ENCODE peak calls at places on chromosomes 3 and 15, in four cellular contexts. One of them, this sample, is unnamed.
A peak's percentile ranks its signal among the peaks of the same experiment; 100 is the strongest.

GRCh38 chr3:176992565-176992964 is 204.7 kb downstream of the TBL1XR1 start:
- DNase-seq in AG10803: no peak
- DNase-seq in HepG2: no peak
- DNase-seq in ovary: no peak
- DNase-seq in this sample: no peak

GRCh38 chr3:98670020-98670419 is 76.6 kb upstream of the CPOX start:
- DNase-seq in AG10803: no peak
- DNase-seq in HepG2: no peak
- DNase-seq in ovary: no peak
- DNase-seq in this sample: no peak

GRCh38 chr3:27960133-27960532 is 238.0 kb upstream of the EOMES start:
- DNase-seq in AG10803: peak; percentile 69
- DNase-seq in HepG2: no peak
- DNase-seq in ovary: no peak
- DNase-seq in this sample: no peak

GRCh38 chr3:39637807-39638206 is 170.3 kb downstream of the MOBP start:
- DNase-seq in AG10803: peak; percentile 30
- DNase-seq in HepG2: peak; percentile 5
- DNase-seq in ovary: no peak
- DNase-seq in this sample: no peak

GRCh38 chr15:74378853-74379252 is 11.4 kb upstream of the CYP11A1 start:
- DNase-seq in AG10803: peak; percentile 61
- DNase-seq in HepG2: no peak
- DNase-seq in ovary: no peak
- DNase-seq in this sample: no peak

GRCh38 chr3:56277236-56277635 is 191.0 kb downstream of the ERC2 start:
- DNase-seq in AG10803: no peak
- DNase-seq in HepG2: no peak
- DNase-seq in ovary: no peak
- DNase-seq in this sample: no peak

GRCh38 chr3:194828126-194828525 is 142.4 kb downstream of the FAM43A start:
- DNase-seq in AG10803: peak; percentile 17
- DNase-seq in HepG2: no peak
- DNase-seq in ovary: no peak
- DNase-seq in this sample: no peak

GRCh38 chr3:38992117-38992779 is 59.5 kb downstream of the SCN11A start:
- DNase-seq in AG10803: peak; percentile 76
- DNase-seq in HepG2: no peak
- DNase-seq in ovary: no peak
- DNase-seq in this sample: no peak

GRCh38 chr3:33579843-33580242 is 138.2 kb downstream of the CLASP2 start:
- DNase-seq in AG10803: no peak
- DNase-seq in HepG2: no peak
- DNase-seq in ovary: no peak
- DNase-seq in this sample: no peak

DNA sequence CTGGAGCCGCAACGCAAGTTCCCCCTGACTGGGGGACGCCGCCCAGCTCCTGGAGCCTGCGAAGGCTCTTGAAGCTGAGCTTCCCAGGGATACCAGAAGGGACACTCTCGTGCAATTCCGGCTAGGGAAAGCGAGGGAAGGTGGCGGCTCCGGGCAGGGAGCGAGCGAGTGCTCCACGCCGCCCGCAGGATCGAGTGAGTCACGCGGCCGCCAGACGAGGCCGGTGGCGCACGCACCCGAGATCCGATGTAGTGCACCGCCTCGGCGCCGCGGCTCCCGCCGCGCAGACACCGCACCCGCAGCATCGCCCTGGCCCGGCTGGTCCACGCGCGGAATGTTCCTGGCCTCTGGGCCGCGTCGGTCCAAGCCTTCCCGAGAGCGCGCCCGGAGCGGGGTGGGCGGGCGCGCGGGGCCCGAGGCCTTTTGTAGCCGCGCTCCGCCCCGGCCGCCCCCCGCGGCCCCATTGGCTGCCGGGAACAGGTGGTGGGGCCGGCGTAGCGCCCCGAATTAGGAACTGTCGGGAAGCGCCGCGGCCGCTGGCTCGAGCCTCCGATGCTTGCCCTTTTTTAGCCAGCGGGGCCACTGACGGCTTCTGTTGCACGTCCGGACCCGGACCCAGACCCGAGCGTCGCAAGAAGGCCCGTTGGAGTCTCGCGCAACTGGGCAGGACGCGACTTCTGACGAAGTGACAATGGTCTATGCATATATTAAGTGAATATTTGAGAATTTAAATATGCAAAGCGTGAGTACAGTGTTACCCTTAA is at the start of gene GATM:
- DNase-seq in AG10803: peak; percentile 79
- DNase-seq in HepG2: no peak
- DNase-seq in ovary: peak; percentile 88
- DNase-seq in this sample: peak; percentile 95
- TF ChIP-seq CTCF in AG10803: peak; percentile 60
- TF ChIP-seq CTCF in HepG2: no peak
- TF ChIP-seq CTCF in ovary: peak; percentile 69
- TF ChIP-seq CTCF in this sample: no peak

GRCh38 chr15:51283026-51283425 is 55.4 kb downstream of the CYP19A1 start:
- DNase-seq in AG10803: no peak
- DNase-seq in HepG2: no peak
- DNase-seq in ovary: no peak
- DNase-seq in this sample: peak; percentile 42

GRCh38 chr15:51288143-51289065 is 50.0 kb downstream of the CYP19A1 start:
- DNase-seq in AG10803: no peak
- DNase-seq in HepG2: peak; percentile 69
- DNase-seq in ovary: no peak
- DNase-seq in this sample: no peak

GRCh38 chr15:51289290-51289689 is 49.1 kb downstream of the CYP19A1 start:
- DNase-seq in AG10803: no peak
- DNase-seq in HepG2: no peak
- DNase-seq in ovary: no peak
- DNase-seq in this sample: no peak

GRCh38 chr15:51284871-51285270 is 53.5 kb downstream of the CYP19A1 start:
- DNase-seq in AG10803: no peak
- DNase-seq in HepG2: no peak
- DNase-seq in ovary: no peak
- DNase-seq in this sample: no peak

DNA sequence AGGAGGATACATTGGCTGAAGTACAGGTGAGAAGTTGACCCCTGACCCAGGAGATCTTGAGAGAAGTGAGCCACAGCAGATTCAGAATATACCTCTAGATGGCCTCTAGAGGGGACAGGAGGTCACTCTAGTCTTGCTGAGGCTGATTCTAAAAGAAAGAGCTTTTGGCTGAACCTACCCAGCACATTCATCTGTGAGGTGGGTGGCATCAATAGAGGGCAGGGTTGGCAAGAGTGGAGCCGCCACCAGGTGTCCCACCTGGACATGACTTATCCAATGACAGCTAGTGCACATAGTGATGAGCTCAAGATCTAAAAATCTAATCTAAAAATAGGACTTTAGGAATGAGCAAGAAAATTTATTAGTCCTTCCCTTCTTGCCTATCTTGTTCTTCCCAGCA is 51.6 kb downstream of the CYP19A1 start:
- DNase-seq in AG10803: no peak
- DNase-seq in HepG2: peak; percentile 15
- DNase-seq in ovary: no peak
- DNase-seq in this sample: peak; percentile 42
- TF ChIP-seq CTCF in AG10803: no peak
- TF ChIP-seq CTCF in HepG2: peak; percentile 44
- TF ChIP-seq CTCF in ovary: no peak
- TF ChIP-seq CTCF in this sample: peak; percentile 15

GRCh38 chr3:72997421-72997961 is 880 bp downstream of the PPP4R2 start:
- DNase-seq in AG10803: peak; percentile 69
- DNase-seq in HepG2: peak; percentile 70
- DNase-seq in ovary: no peak
- DNase-seq in this sample: peak; percentile 61
- TF ChIP-seq CTCF in AG10803: peak; percentile 63
- TF ChIP-seq CTCF in HepG2: peak; percentile 64
- TF ChIP-seq CTCF in ovary: no peak
- TF ChIP-seq CTCF in this sample: peak; percentile 47

GRCh38 chr15:67832031-67832551 is 6.8 kb downstream of the SKOR1 start:
- DNase-seq in AG10803: peak; percentile 24
- DNase-seq in HepG2: no peak
- DNase-seq in ovary: no peak
- DNase-seq in this sample: peak; percentile 49
- TF ChIP-seq CTCF in AG10803: peak; percentile 40
- TF ChIP-seq CTCF in HepG2: peak; percentile 55
- TF ChIP-seq CTCF in ovary: no peak
- TF ChIP-seq CTCF in this sample: peak; percentile 29

This sample was measured in GM13976.